ENCODE peak calls at places on chromosome 3, in seven cellular contexts. One of them, this sample, is unnamed.
A peak's percentile ranks its signal among the peaks of the same experiment; 100 is the strongest.

GRCh38 chr3:5264093-5264610 is 76.6 kb downstream of the EDEM1 start:
- DNase-seq in H1: no peak
- DNase-seq in SK-N-SH: no peak
- DNase-seq in K562: no peak
- DNase-seq in GM12878: no peak
- DNase-seq in HepG2: no peak
- DNase-seq in HCT116: no peak
- DNase-seq in this sample: no peak

GRCh38 chr3:194135806-194136518 is at the start of gene HES1:
- DNase-seq in SK-N-SH: peak; percentile 85
- DNase-seq in GM12878: peak; percentile 61
- DNase-seq in HepG2: peak; percentile 95
- DNase-seq in K562: peak; percentile 97
- DNase-seq in HCT116: peak; percentile 95
- DNase-seq in H1: peak; percentile 87
- DNase-seq in this sample: peak; percentile 100

GRCh38 chr3:120446891-120447668 is 3.7 kb downstream of the FSTL1 start:
- DNase-seq in K562: no peak
- DNase-seq in HepG2: no peak
- DNase-seq in GM12878: no peak
- DNase-seq in HCT116: no peak
- DNase-seq in H1: no peak
- DNase-seq in SK-N-SH: no peak
- DNase-seq in this sample: no peak

GRCh38 chr3:152717252-152717651 is 117.7 kb upstream of the P2RY1 start:
- DNase-seq in SK-N-SH: no peak
- DNase-seq in HCT116: no peak
- DNase-seq in K562: no peak
- DNase-seq in HepG2: no peak
- DNase-seq in GM12878: no peak
- DNase-seq in H1: no peak
- DNase-seq in this sample: no peak

GRCh38 chr3:17065315-17065714 is 180.6 kb downstream of the PLCL2 start:
- DNase-seq in K562: no peak
- DNase-seq in GM12878: no peak
- DNase-seq in HCT116: no peak
- DNase-seq in H1: no peak
- DNase-seq in SK-N-SH: no peak
- DNase-seq in HepG2: no peak
- DNase-seq in this sample: peak; percentile 9

GRCh38 chr3:40130721-40131120 is 178.8 kb upstream of the EIF1B start:
- DNase-seq in H1: no peak
- DNase-seq in K562: no peak
- DNase-seq in GM12878: no peak
- DNase-seq in SK-N-SH: no peak
- DNase-seq in HepG2: no peak
- DNase-seq in HCT116: no peak
- DNase-seq in this sample: no peak

GRCh38 chr3:81087607-81088006 is 673.8 kb downstream of the GBE1 start:
- DNase-seq in K562: no peak
- DNase-seq in H1: no peak
- DNase-seq in GM12878: no peak
- DNase-seq in HepG2: no peak
- DNase-seq in SK-N-SH: no peak
- DNase-seq in HCT116: no peak
- DNase-seq in this sample: no peak

GRCh38 chr3:112579697-112580096 is 17.9 kb downstream of the SLC35A5 start:
- DNase-seq in K562: no peak
- DNase-seq in SK-N-SH: no peak
- DNase-seq in HCT116: no peak
- DNase-seq in H1: no peak
- DNase-seq in HepG2: no peak
- DNase-seq in GM12878: no peak
- DNase-seq in this sample: no peak

GRCh38 chr3:58013973-58014649 is 5.9 kb downstream of the FLNB start:
- DNase-seq in HepG2: no peak
- DNase-seq in HCT116: no peak
- DNase-seq in SK-N-SH: peak; percentile 89
- DNase-seq in H1: no peak
- DNase-seq in K562: no peak
- DNase-seq in GM12878: no peak
- DNase-seq in this sample: no peak

GRCh38 chr3:97389883-97390282 is 374.7 kb upstream of the ARL6 start:
- DNase-seq in SK-N-SH: no peak
- DNase-seq in HCT116: no peak
- DNase-seq in HepG2: no peak
- DNase-seq in H1: no peak
- DNase-seq in GM12878: no peak
- DNase-seq in K562: no peak
- DNase-seq in this sample: no peak

GRCh38 chr3:162211470-162211869 is 714.9 kb downstream of the OTOL1 start:
- DNase-seq in GM12878: no peak
- DNase-seq in HCT116: no peak
- DNase-seq in SK-N-SH: no peak
- DNase-seq in HepG2: no peak
- DNase-seq in K562: no peak
- DNase-seq in H1: no peak
- DNase-seq in this sample: no peak

GRCh38 chr3:195451373-195452000 is 8.7 kb upstream of the ACAP2 start:
- DNase-seq in HepG2: no peak
- DNase-seq in HCT116: no peak
- DNase-seq in GM12878: no peak
- DNase-seq in K562: no peak
- DNase-seq in H1: no peak
- DNase-seq in SK-N-SH: no peak
- DNase-seq in this sample: no peak

GRCh38 chr3:195448205-195448875 is 5.5 kb upstream of the ACAP2 start:
- DNase-seq in K562: no peak
- DNase-seq in H1: no peak
- DNase-seq in GM12878: no peak
- DNase-seq in HepG2: no peak
- DNase-seq in SK-N-SH: no peak
- DNase-seq in HCT116: no peak
- DNase-seq in this sample: no peak

GRCh38 chr3:195447205-195447604 is 4.4 kb upstream of the ACAP2 start:
- DNase-seq in K562: no peak
- DNase-seq in H1: no peak
- DNase-seq in HCT116: no peak
- DNase-seq in HepG2: no peak
- DNase-seq in GM12878: no peak
- DNase-seq in SK-N-SH: no peak
- DNase-seq in this sample: no peak

GRCh38 chr3:195453236-195453635 is 10.4 kb upstream of the ACAP2 start:
- DNase-seq in SK-N-SH: no peak
- DNase-seq in K562: no peak
- DNase-seq in HepG2: no peak
- DNase-seq in H1: no peak
- DNase-seq in GM12878: no peak
- DNase-seq in HCT116: no peak
- DNase-seq in this sample: no peak

GRCh38 chr3:195450731-195451229 is 8.0 kb upstream of the ACAP2 start:
- DNase-seq in H1: peak; percentile 28
- DNase-seq in K562: no peak
- DNase-seq in GM12878: no peak
- DNase-seq in SK-N-SH: no peak
- DNase-seq in HCT116: no peak
- DNase-seq in HepG2: no peak
- DNase-seq in this sample: no peak
- TF ChIP-seq JUND in H1: no peak
- TF ChIP-seq JUND in K562: no peak
- TF ChIP-seq JUND in GM12878: no peak
- TF ChIP-seq JUND in SK-N-SH: no peak
- TF ChIP-seq JUND in HCT116: no peak
- TF ChIP-seq JUND in HepG2: no peak
- TF ChIP-seq JUND in this sample: no peak

DNA sequence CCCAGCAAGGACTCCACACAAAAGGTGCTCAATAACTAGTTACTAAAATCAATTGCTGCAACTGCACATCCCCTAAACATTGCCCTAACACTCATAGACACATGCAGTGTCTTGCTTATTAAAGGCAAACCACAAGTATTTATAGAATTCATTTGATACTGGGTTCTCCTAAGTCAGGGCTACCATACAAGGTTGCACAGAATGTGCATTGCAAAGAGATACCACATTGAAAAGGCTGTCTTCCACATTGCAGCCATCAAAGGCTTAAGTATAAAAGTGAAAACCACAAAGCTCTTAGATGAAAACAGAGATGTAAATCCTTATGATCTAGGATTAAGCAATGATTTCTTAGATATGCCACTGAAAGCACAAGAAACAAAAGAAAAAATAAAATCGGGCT is 33.6 kb upstream of the TOPAZ1 start:
- DNase-seq in HCT116: no peak
- DNase-seq in SK-N-SH: no peak
- DNase-seq in H1: no peak
- DNase-seq in GM12878: no peak
- DNase-seq in K562: no peak
- DNase-seq in HepG2: no peak
- DNase-seq in this sample: no peak
- TF ChIP-seq JUND in HCT116: no peak
- TF ChIP-seq JUND in SK-N-SH: no peak
- TF ChIP-seq JUND in H1: no peak
- TF ChIP-seq JUND in GM12878: no peak
- TF ChIP-seq JUND in K562: no peak
- TF ChIP-seq JUND in HepG2: no peak
- TF ChIP-seq JUND in this sample: no peak

GRCh38 chr3:125165189-125165947 is 47.2 kb downstream of the SLC12A8 start:
- DNase-seq in HepG2: peak; percentile 34
- DNase-seq in GM12878: no peak
- DNase-seq in H1: peak; percentile 73
- DNase-seq in HCT116: no peak
- DNase-seq in SK-N-SH: peak; percentile 55
- DNase-seq in K562: no peak
- DNase-seq in this sample: peak; percentile 71
- TF ChIP-seq JUND in HepG2: no peak
- TF ChIP-seq JUND in GM12878: no peak
- TF ChIP-seq JUND in H1: no peak
- TF ChIP-seq JUND in HCT116: no peak
- TF ChIP-seq JUND in SK-N-SH: no peak
- TF ChIP-seq JUND in K562: no peak
- TF ChIP-seq JUND in this sample: no peak

DNA sequence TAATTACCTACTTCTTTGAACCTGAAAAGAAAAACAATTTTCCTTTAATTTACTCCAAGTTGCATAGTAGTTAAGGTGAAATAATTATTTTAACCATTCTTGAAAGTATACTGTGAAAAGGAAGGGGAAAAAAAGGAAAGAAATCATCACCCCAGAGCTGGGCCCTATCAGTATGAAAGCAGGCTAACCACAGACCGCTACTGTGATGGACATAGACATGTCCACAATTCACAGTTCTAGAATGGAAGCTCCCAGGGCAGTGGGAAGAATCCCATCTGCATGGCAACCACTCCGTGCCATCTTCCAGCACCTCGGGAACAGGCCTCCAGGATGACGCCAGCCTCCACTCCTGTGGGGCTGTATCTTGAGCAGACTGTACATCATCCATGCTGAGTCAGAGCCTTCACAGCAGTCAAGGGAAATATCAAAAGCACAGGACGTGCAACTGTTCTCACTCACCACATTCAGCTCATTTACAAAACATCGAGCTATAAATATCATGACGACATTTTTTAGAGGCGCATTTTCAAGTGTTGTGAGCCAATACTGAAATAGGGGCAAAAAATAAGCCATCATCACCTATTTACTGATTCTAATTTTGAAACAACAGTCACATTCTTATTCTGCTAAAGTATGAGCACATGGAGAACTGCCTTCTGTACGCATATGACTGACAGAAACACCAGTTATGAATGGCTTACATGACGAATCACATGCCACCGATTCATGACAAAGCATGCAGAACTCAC is 119.7 kb downstream of the SNRK start:
- DNase-seq in H1: no peak
- DNase-seq in GM12878: no peak
- DNase-seq in HepG2: no peak
- DNase-seq in K562: peak; percentile 47
- DNase-seq in SK-N-SH: no peak
- DNase-seq in HCT116: no peak
- DNase-seq in this sample: no peak
- TF ChIP-seq JUND in H1: no peak
- TF ChIP-seq JUND in GM12878: no peak
- TF ChIP-seq JUND in HepG2: no peak
- TF ChIP-seq JUND in K562: no peak
- TF ChIP-seq JUND in SK-N-SH: no peak
- TF ChIP-seq JUND in HCT116: no peak
- TF ChIP-seq JUND in this sample: no peak

DNA sequence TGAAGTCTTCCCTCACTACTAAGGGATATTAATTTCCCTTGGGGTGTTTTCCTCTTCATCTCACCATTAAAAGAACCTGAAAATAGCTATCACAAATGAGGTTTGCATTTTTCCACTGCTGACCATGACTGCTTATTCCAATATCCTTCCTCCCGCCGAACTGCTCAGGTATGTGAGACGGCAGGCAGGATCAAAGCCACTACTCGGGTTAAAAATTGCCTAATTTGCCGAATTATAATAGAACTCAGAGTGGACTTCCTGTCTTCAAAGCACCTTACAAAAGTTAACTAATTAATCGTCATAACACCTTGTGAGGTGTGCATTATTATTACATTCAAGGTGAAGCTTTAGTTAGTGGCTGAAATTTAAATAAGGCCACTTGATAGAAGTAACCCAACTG is 655.2 kb upstream of the ADAMTS9 start:
- DNase-seq in K562: no peak
- DNase-seq in H1: no peak
- DNase-seq in GM12878: no peak
- DNase-seq in HCT116: no peak
- DNase-seq in SK-N-SH: no peak
- DNase-seq in HepG2: no peak
- DNase-seq in this sample: no peak
- TF ChIP-seq JUND in K562: no peak
- TF ChIP-seq JUND in H1: no peak
- TF ChIP-seq JUND in GM12878: no peak
- TF ChIP-seq JUND in HCT116: no peak
- TF ChIP-seq JUND in SK-N-SH: no peak
- TF ChIP-seq JUND in HepG2: no peak
- TF ChIP-seq JUND in this sample: no peak